ENCODE peak calls at places on chromosomes 16 and 17, in six cellular contexts. M, W, I, O, R and E are unnamed samples.

GRCh38 chr16:70688266-70688742 is 2.5 kb upstream of the MTSS2 start:
- DNase-seq in M (no peak), W (no peak), I (peak; percentile 80), O (peak; percentile 75), R (peak; percentile 86), E (no peak)

GRCh38 chr17:74805543-74805991 is 29.4 kb upstream of the NAT9 start:
- DNase-seq in M (no peak), W (no peak), I (no peak), O (no peak), R (no peak), E (no peak)

GRCh38 chr16:63690961-63691360 is 1430.9 kb downstream of the CDH11 start:
- DNase-seq in M (no peak), W (no peak), I (no peak), O (no peak), R (no peak), E (no peak)

GRCh38 chr16:5971106-5971505 is 873.5 kb upstream of the EEF2KMT start:
- DNase-seq in M (no peak), W (no peak), I (no peak), O (no peak), R (no peak), E (no peak)

GRCh38 chr16:83215417-83216001 is 588.7 kb downstream of the CDH13 start:
- DNase-seq in M (no peak), W (peak; percentile 1), I (no peak), O (peak; percentile 97), R (no peak), E (no peak)

GRCh38 chr17:1460233-1460632 is 4.2 kb upstream of the CRK start:
- DNase-seq in M (peak; percentile 80), W (no peak), I (peak; percentile 55), O (no peak), R (no peak), E (no peak)

GRCh38 chr17:47719411-47720152 is 13.5 kb upstream of the TBX21 start:
- DNase-seq in M (no peak), W (peak; percentile 18), I (no peak), O (no peak), R (no peak), E (no peak)

GRCh38 chr17:73650147-73650546 is 5.9 kb upstream of the SDK2 start:
- DNase-seq in M (no peak), W (no peak), I (no peak), O (peak; percentile 84), R (no peak), E (no peak)

GRCh38 chr17:6472517-6472916 is 28.3 kb downstream of the PIMREG start:
- DNase-seq in M (no peak), W (no peak), I (no peak), O (peak; percentile 66), R (no peak), E (no peak)

GRCh38 chr17:52604105-52604504 is 445.6 kb upstream of the CA10 start:
- DNase-seq in M (no peak), W (no peak), I (no peak), O (no peak), R (no peak), E (no peak)

GRCh38 chr16:84616515-84616914 is 1.4 kb downstream of the COTL1 start:
- DNase-seq in M (no peak), W (no peak), I (no peak), O (no peak), R (no peak), E (no peak)

GRCh38 chr17:50737118-50737698 is 17.8 kb downstream of the LUC7L3 start:
- DNase-seq in M (no peak), W (no peak), I (no peak), O (peak; percentile 32), R (no peak), E (no peak)

GRCh38 chr17:79538291-79538690 is 72.6 kb downstream of the RBFOX3 start:
- DNase-seq in M (no peak), W (no peak), I (no peak), O (no peak), R (peak; percentile 13), E (no peak)

GRCh38 chr17:17758443-17758842 is 77.2 kb downstream of the RAI1 start:
- DNase-seq in M (no peak), W (no peak), I (no peak), O (no peak), R (no peak), E (no peak)

GRCh38 chr17:78252701-78253635 is 21.5 kb downstream of the TMEM235 start:
- DNase-seq in M (no peak), W (no peak), I (no peak), O (peak; percentile 64), R (no peak), E (no peak)

GRCh38 chr16:18983565-18984424 is at the start of gene TMC7:
- DNase-seq in M (peak; percentile 11), W (peak; percentile 50), I (peak; percentile 56), O (peak; percentile 98), R (peak; percentile 93), E (no peak)

GRCh38 chr16:30472328-30472942 is at the start of gene ITGAL:
- DNase-seq in M (no peak), W (no peak), I (no peak), O (no peak), R (no peak), E (no peak)

GRCh38 chr16:86038923-86039310 is 140.0 kb downstream of the IRF8 start:
- DNase-seq in M (no peak), W (no peak), I (no peak), O (peak; percentile 22), R (no peak), E (no peak)

GRCh38 chr16:85969591-85969990 is 70.6 kb downstream of the IRF8 start:
- DNase-seq in M (no peak), W (no peak), I (no peak), O (no peak), R (no peak), E (no peak)

GRCh38 chr17:6555331-6556120 is 829 bp downstream of the PITPNM3 start:
- DNase-seq in M (no peak), W (no peak), I (no peak), O (peak; percentile 86), R (peak; percentile 63), E (no peak)

GRCh38 chr17:40348562-40349476 is 15.7 kb downstream of the GJD3 start:
- DNase-seq in M (no peak), W (no peak), I (peak; percentile 37), O (peak; percentile 43), R (peak; percentile 84), E (no peak)

GRCh38 chr16:1078579-1079021 is 6.1 kb downstream of the SSTR5 start:
- DNase-seq in M (peak; percentile 64), W (no peak), I (no peak), O (no peak), R (no peak), E (peak; percentile 32)

GRCh38 chr17:2053380-2054261 is 1.3 kb upstream of the HIC1 start:
- DNase-seq in M (no peak), W (no peak), I (peak; percentile 88), O (peak; percentile 95), R (peak; percentile 79), E (no peak)

GRCh38 chr17:32627233-32628008 is 140.6 kb downstream of the CDK5R1 start:
- DNase-seq in M (no peak), W (no peak), I (no peak), O (peak; percentile 87), R (peak; percentile 59), E (no peak)

GRCh38 chr17:65807361-65807760 is 245.9 kb upstream of the AXIN2 start:
- DNase-seq in M (no peak), W (no peak), I (no peak), O (no peak), R (no peak), E (no peak)
- H3K4me3 ChIP-seq in M (no peak overlapping the region), W (no peak overlapping the region), I (no peak overlapping the region), O (no peak overlapping the region), R (no peak overlapping the region), E (no peak overlapping the region)

GRCh38 chr17:69470702-69471101 is 56.2 kb downstream of the MAP2K6 start:
- DNase-seq in M (no peak), W (no peak), I (no peak), O (peak; percentile 19), R (no peak), E (no peak)

GRCh38 chr17:69473801-69474170 is 59.3 kb downstream of the MAP2K6 start:
- DNase-seq in M (no peak), W (no peak), I (no peak), O (no peak), R (no peak), E (no peak)

GRCh38 chr17:69474171-69474831 is 59.8 kb downstream of the MAP2K6 start:
- DNase-seq in M (no peak), W (no peak), I (no peak), O (peak; percentile 35), R (no peak), E (no peak)

GRCh38 chr17:69468211-69468610 is 53.7 kb downstream of the MAP2K6 start:
- DNase-seq in M (no peak), W (no peak), I (no peak), O (peak; percentile 32), R (no peak), E (no peak)

GRCh38 chr17:69471406-69471805 is 56.9 kb downstream of the MAP2K6 start:
- DNase-seq in M (no peak), W (no peak), I (no peak), O (no peak), R (no peak), E (no peak)
- TF ChIP-seq CTCF in M (no peak), W (no peak), I (no peak), O (no peak), R (no peak), E (no peak)

GRCh38 chr16:88700322-88700635 is 5.9 kb downstream of the RNF166 start:
- DNase-seq in M (no peak), W (no peak), I (no peak), O (no peak), R (no peak), E (no peak)
- H3K4me3 ChIP-seq in M (no peak overlapping the region), W (no peak overlapping the region), I (no peak overlapping the region), O (no peak overlapping the region), R (no peak overlapping the region), E (no peak overlapping the region)

DNA sequence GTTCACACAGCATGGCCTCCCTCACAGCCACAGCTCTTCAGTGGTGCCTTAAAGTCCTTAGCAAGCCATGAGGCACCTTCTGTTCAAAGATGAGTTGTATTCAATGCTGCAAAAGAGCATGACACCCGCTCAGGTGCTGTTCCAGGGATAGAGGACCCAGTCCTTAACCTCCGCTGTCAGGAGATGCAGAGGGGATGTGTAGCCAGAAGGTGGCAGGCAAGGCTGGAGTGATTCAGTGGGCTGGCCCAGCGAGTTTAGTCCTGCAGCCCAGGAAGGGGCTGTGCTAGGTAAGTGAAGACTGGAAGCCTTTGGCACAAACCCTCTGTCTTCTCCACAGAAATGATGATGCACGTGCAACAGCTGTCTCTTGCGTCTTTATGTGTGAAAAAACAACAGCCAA is 25.0 kb upstream of the ADAM11 start:
- DNase-seq in M (no peak), W (no peak), I (no peak), O (peak; percentile 90), R (peak; percentile 45), E (no peak)
- TF ChIP-seq CTCF in M (no peak), W (peak; percentile 24), I (no peak), O (peak; percentile 79), R (peak; percentile 13), E (peak; percentile 53)

GRCh38 chr16:50683689-50684374 is 2.7 kb upstream of the SNX20 start:
- DNase-seq in M (no peak), W (no peak), I (no peak), O (no peak), R (no peak), E (no peak)
- H3K4me3 ChIP-seq in M (no peak overlapping the region), W (no peak overlapping the region), I (no peak overlapping the region), O (no peak overlapping the region), R (no peak overlapping the region), E (no peak overlapping the region)